ENCODE peak calls at places on chromosome X, in six cellular contexts. G is NCI-H1105, F is NCI-H345, L is adipocyte, A is T-helper 9 cell, X is SK-MEL-5. Y is an unnamed sample.

GRCh38 chrX:115330498-115331138 is 41.1 kb downstream of the LUZP4 start:
- DNase-seq in A (no peak), F (peak; percentile 52), L (peak; percentile 87), G (peak; percentile 7), X (peak; percentile 72), Y (peak; percentile 67)

GRCh38 chrX:44953734-44954502 is 80.9 kb downstream of the KDM6A start:
- DNase-seq in A (no peak), F (no peak), X (no peak), L (no peak), G (no peak), Y (no peak)

GRCh38 chrX:115559672-115560071 is 1.3 kb upstream of the PLS3 start:
- DNase-seq in G (no peak), L (no peak), A (no peak), X (no peak), F (no peak), Y (no peak)

GRCh38 chrX:14073561-14073960 is 43.9 kb upstream of the GEMIN8 start:
- DNase-seq in G (no peak), L (peak; percentile 24), A (no peak), X (peak; percentile 14), F (no peak), Y (no peak)

GRCh38 chrX:148588649-148589310 is 88.4 kb downstream of the AFF2 start:
- DNase-seq in L (no peak), A (no peak), G (no peak), F (no peak), X (no peak), Y (peak; percentile 17)

GRCh38 chrX:132948648-132949260 is 9.7 kb downstream of the HS6ST2 start:
- DNase-seq in G (no peak), A (no peak), F (peak; percentile 7), L (no peak), X (peak; percentile 53), Y (no peak)

GRCh38 chrX:99752776-99753175 is 657.3 kb downstream of the PCDH19 start:
- DNase-seq in X (peak; percentile 1), F (no peak), L (no peak), G (no peak), A (no peak), Y (peak; percentile 9)

GRCh38 chrX:136336623-136337022 is 35.9 kb downstream of the ADGRG4 start:
- DNase-seq in G (no peak), X (peak; percentile 34), F (no peak), A (no peak), L (no peak), Y (peak; percentile 5)

GRCh38 chrX:19849433-19850190 is 37.8 kb downstream of the SH3KBP1 start:
- DNase-seq in F (no peak), A (no peak), G (no peak), X (no peak), L (no peak), Y (no peak)

GRCh38 chrX:153973127-153974002 is 811 bp downstream of the TMEM187 start:
- DNase-seq in X (no peak), L (no peak), G (peak; percentile 81), F (no peak), A (no peak), Y (no peak)

GRCh38 chrX:17741123-17741511 is 3.8 kb downstream of the SCML1 start:
- DNase-seq in X (no peak), L (no peak), A (no peak), G (no peak), F (no peak), Y (peak; percentile 7)

GRCh38 chrX:39855748-39856129 is 242.0 kb downstream of the BCOR start:
- DNase-seq in X (no peak), L (peak; percentile 20), F (peak; percentile 79), G (peak; percentile 35), A (peak; percentile 65), Y (peak; percentile 65)

GRCh38 chrX:149871940-149872339 is 9.0 kb upstream of the MAGEA8 start:
- DNase-seq in L (no peak), A (peak; percentile 22), X (peak; percentile 53), F (no peak), G (no peak), Y (peak; percentile 49)

GRCh38 chrX:119655125-119655524 is 37.8 kb downstream of the SEPTIN6 start:
- DNase-seq in L (peak; percentile 77), G (no peak), X (peak; percentile 2), A (peak; percentile 58), F (no peak), Y (peak; percentile 20)

GRCh38 chrX:9465380-9466114 is 689 bp downstream of the TBL1X start:
- DNase-seq in A (peak; percentile 29), L (peak; percentile 47), G (no peak), F (no peak), X (no peak), Y (peak; percentile 11)

GRCh38 chrX:136147966-136148365 is 633 bp downstream of the FHL1 start:
- DNase-seq in X (no peak), L (peak; percentile 21), G (no peak), A (no peak), F (no peak), Y (no peak)

GRCh38 chrX:23436875-23437274 is 102.2 kb downstream of the PTCHD1 start:
- DNase-seq in F (no peak), X (no peak), A (no peak), G (no peak), L (no peak), Y (peak; percentile 88)

GRCh38 chrX:28099166-28099565 is 117.9 kb upstream of the DCAF8L1 start:
- DNase-seq in F (no peak), X (no peak), G (no peak), L (no peak), A (no peak), Y (no peak)

GRCh38 chrX:134737061-134737460 is 78.8 kb upstream of the PLAC1 start:
- DNase-seq in G (no peak), F (no peak), L (no peak), X (no peak), A (no peak), Y (no peak)

GRCh38 chrX:13837290-13837745 is 20.4 kb upstream of the GPM6B start:
- DNase-seq in X (no peak), A (no peak), G (no peak), L (no peak), F (no peak), Y (peak; percentile 67)

GRCh38 chrX:64925480-64925879 is 50.8 kb downstream of the ZC4H2 start:
- DNase-seq in L (no peak), F (no peak), G (no peak), X (no peak), A (no peak), Y (no peak)

Y was measured in mesendoderm.